ENCODE peak calls at places on chromosomes 3 and 15, in seven cellular contexts. B is T-cell; F is heart left ventricle; L is naive thymus-derived CD8-positive, alpha-beta T cell; Y is tibial artery; K is heart right ventricle; R is stimulated activated CD4-positive, alpha-beta T cell treated with anti-CD3 and anti-CD28 coated beads, Interleukin-2, amount 100 ng/mL, for 4 hours. U is an unnamed sample.

GRCh38 chr15:78878356-78878755 is 5.7 kb downstream of the MORF4L1 start:
- DNase-seq in F (no peak), B (no peak), R (no peak), Y (no peak), K (no peak), L (no peak), U (no peak)

GRCh38 chr3:136659253-136659652 is 92.9 kb downstream of the STAG1 start:
- DNase-seq in K (no peak), R (no peak), Y (no peak), L (no peak), F (no peak), B (no peak), U (peak; percentile 60)

GRCh38 chr3:155211266-155211665 is 82.2 kb downstream of the STRIT1 start:
- DNase-seq in R (no peak), K (no peak), Y (no peak), F (no peak), B (no peak), L (no peak), U (no peak)

GRCh38 chr3:52468336-52468735 is 12.9 kb downstream of the NISCH start:
- DNase-seq in K (no peak), B (no peak), L (no peak), F (peak; percentile 32), R (no peak), Y (no peak), U (no peak)

GRCh38 chr15:46331546-46331945 is 696.7 kb downstream of the SQOR start:
- DNase-seq in Y (no peak), B (no peak), K (no peak), R (no peak), F (no peak), L (no peak), U (no peak)

GRCh38 chr15:101379647-101380046 is 84.6 kb upstream of the SNRPA1 start:
- DNase-seq in Y (no peak), L (no peak), R (no peak), K (no peak), F (no peak), B (no peak), U (no peak)

GRCh38 chr3:107798381-107798780 is 275.6 kb downstream of the BBX start:
- DNase-seq in L (no peak), B (no peak), R (no peak), Y (no peak), K (no peak), F (no peak), U (peak; percentile 33)

GRCh38 chr3:51340989-51341636 is 44.0 kb upstream of the MANF start:
- DNase-seq in L (no peak), K (peak; percentile 13), F (no peak), B (no peak), Y (peak; percentile 23), R (no peak), U (no peak)

GRCh38 chr3:40079845-40080240 is 229.7 kb upstream of the EIF1B start:
- DNase-seq in R (no peak), Y (no peak), F (no peak), L (no peak), K (no peak), B (no peak), U (no peak)

GRCh38 chr3:30638685-30639412 is 32.4 kb downstream of the TGFBR2 start:
- DNase-seq in Y (no peak), K (peak; percentile 56), R (no peak), B (no peak), F (peak; percentile 66), L (no peak), U (no peak)

GRCh38 chr15:97037080-97037479 is 706.6 kb downstream of the NR2F2 start:
- DNase-seq in K (no peak), Y (no peak), F (no peak), R (no peak), B (no peak), L (no peak), U (no peak)

GRCh38 chr3:80750637-80751036 is 982.8 kb upstream of the ROBO1 start:
- DNase-seq in L (no peak), Y (no peak), R (no peak), K (no peak), F (no peak), B (no peak), U (no peak)

GRCh38 chr3:4943553-4943952 is 35.7 kb upstream of the BHLHE40 start:
- DNase-seq in R (no peak), Y (no peak), F (no peak), L (no peak), K (no peak), B (no peak), U (no peak)

GRCh38 chr3:66618066-66618465 is 117.2 kb upstream of the LRIG1 start:
- DNase-seq in K (no peak), F (no peak), B (no peak), Y (no peak), L (no peak), R (no peak), U (no peak)

GRCh38 chr3:108125550-108126071 is 34.8 kb upstream of the CD47 start:
- DNase-seq in R (peak; percentile 50), L (peak; percentile 81), F (no peak), B (peak; percentile 69), K (no peak), Y (no peak), U (no peak)

GRCh38 chr3:121660356-121661171 is at the start of gene HCLS1:
- DNase-seq in K (peak; percentile 50), L (peak; percentile 86), B (peak; percentile 70), Y (peak; percentile 47), R (peak; percentile 58), F (peak; percentile 69), U (no peak)

GRCh38 chr3:10956991-10957390 is 35.6 kb upstream of the SLC6A1 start:
- DNase-seq in R (no peak), Y (no peak), F (no peak), B (no peak), L (no peak), K (peak; percentile 39), U (peak; percentile 46)

GRCh38 chr15:100261302-100262240 is 80.2 kb downstream of the ADAMTS17 start:
- DNase-seq in F (no peak), R (no peak), L (no peak), B (no peak), Y (no peak), K (no peak), U (no peak)

GRCh38 chr15:99435138-99435695 is 130.6 kb upstream of the MEF2A start:
- DNase-seq in B (no peak), L (no peak), K (peak; percentile 10), Y (peak; percentile 17), F (peak; percentile 65), R (no peak), U (no peak)

GRCh38 chr3:124014366-124014942 is 22.5 kb upstream of the ROPN1 start:
- DNase-seq in F (no peak), B (no peak), K (no peak), R (no peak), L (no peak), Y (no peak), U (no peak)

GRCh38 chr15:51924146-51925068 is 47.2 kb downstream of the LEO1 start:
- DNase-seq in B (no peak), K (peak; percentile 32), R (no peak), F (no peak), Y (no peak), L (no peak), U (no peak)

GRCh38 chr15:39691229-39691628 is 91.4 kb downstream of the FSIP1 start:
- DNase-seq in B (no peak), Y (no peak), F (no peak), K (no peak), L (no peak), R (no peak), U (no peak)

GRCh38 chr3:144771401-144771870 is 799.8 kb downstream of the DIPK2A start:
- DNase-seq in L (no peak), F (no peak), R (no peak), B (no peak), K (no peak), Y (no peak), U (no peak)